ENCODE peak calls at places on chromosomes 4 and X, in four cellular contexts. K is PC-3, O is mesothelial cell of epicardium, G is brain microvascular endothelial cell. I is an unnamed sample.

GRCh38 chr4:145882594-145882993 is 56.0 kb downstream of the ZNF827 start:
- DNase-seq in K (no peak), O (no peak), G (no peak), I (no peak)

GRCh38 chr4:130510661-130511060 is 1414.7 kb downstream of the C4orf33 start:
- DNase-seq in K (no peak), O (no peak), G (no peak), I (no peak)

GRCh38 chr4:143653031-143653430 is 47.4 kb downstream of the FREM3 start:
- DNase-seq in K (no peak), O (no peak), G (peak), I (no peak)

GRCh38 chr4:52983563-52984303 is 121.6 kb downstream of the RASL11B start:
- DNase-seq in K (peak), O (no peak), G (peak), I (no peak)

GRCh38 chr4:140186651-140187315 is 32.8 kb upstream of the MAML3 start:
- DNase-seq in K (peak), O (no peak), G (peak), I (no peak)

GRCh38 chr4:88335092-88335665 is 43.5 kb upstream of the HERC6 start:
- DNase-seq in K (peak), O (no peak), G (peak), I (no peak)

GRCh38 chr4:175705407-175705806 is 106.7 kb downstream of the GPM6A start:
- DNase-seq in K (no peak), O (no peak), G (peak), I (no peak)

GRCh38 chr4:177185151-177185550 is 124.5 kb upstream of the NEIL3 start:
- DNase-seq in K (no peak), O (no peak), G (no peak), I (no peak)

GRCh38 chrX:111244238-111244750 is 26.0 kb downstream of the CAPN6 start:
- DNase-seq in K (peak), O (no peak), G (peak), I (peak)

GRCh38 chr4:119016636-119017035 is 119.0 kb upstream of the MYOZ2 start:
- DNase-seq in K (no peak), O (no peak), G (no peak), I (peak)

GRCh38 chrX:1159515-1159914 is 52.9 kb downstream of the CRLF2 start:
- DNase-seq in K (no peak), O (no peak), G (no peak), I (no peak)

GRCh38 chr4:155854597-155855226 is 11.4 kb downstream of the ASIC5 start:
- DNase-seq in K (no peak), O (no peak), G (peak), I (no peak)

GRCh38 chr4:77430847-77431246 is 174.8 kb upstream of the CXCL13 start:
- DNase-seq in K (no peak), O (no peak), G (no peak), I (no peak)

GRCh38 chr4:6472387-6473263 is at the start of gene PPP2R2C:
- DNase-seq in K (peak), O (no peak), G (no peak), I (no peak)

GRCh38 chr4:86990510-86990909 is 55.7 kb downstream of the AFF1 start:
- DNase-seq in K (no peak), O (no peak), G (no peak), I (no peak)

GRCh38 chr4:149498246-149498645 is 317.4 kb downstream of the IQCM start:
- DNase-seq in K (no peak), O (no peak), G (no peak), I (no peak)

GRCh38 chr4:1572521-1572920 is 111.6 kb downstream of the FAM53A start:
- DNase-seq in K (no peak), O (no peak), G (no peak), I (no peak)

GRCh38 chrX:150456466-150456865 is 93.3 kb downstream of the MAMLD1 start:
- DNase-seq in K (peak), O (no peak), G (no peak), I (no peak)

GRCh38 chrX:110847334-110847733 is 51.7 kb upstream of the CHRDL1 start:
- DNase-seq in K (peak), O (no peak), G (peak), I (peak)

GRCh38 chrX:39689374-39690104 is 408.2 kb downstream of the BCOR start:
- DNase-seq in K (no peak), O (no peak), G (no peak), I (no peak)

GRCh38 chr4:74092957-74093356 is 6.0 kb downstream of the CXCL2 start:
- DNase-seq in K (peak), O (no peak), G (no peak), I (no peak)

GRCh38 chr4:32700838-32701237 is 1980.7 kb downstream of the PCDH7 start:
- DNase-seq in K (no peak), O (no peak), G (no peak), I (no peak)

GRCh38 chrX:123184199-123184857 is at the start of gene GRIA3:
- DNase-seq in K (no peak), O (no peak), G (no peak), I (peak)

GRCh38 chrX:123188081-123188480 is 4.0 kb downstream of the GRIA3 start:
- DNase-seq in K (no peak), O (no peak), G (no peak), I (no peak)

GRCh38 chr4:6066191-6066590 is 48.0 kb upstream of the C4orf50 start:
- DNase-seq in K (no peak), O (no peak), G (no peak), I (no peak)

DNA sequence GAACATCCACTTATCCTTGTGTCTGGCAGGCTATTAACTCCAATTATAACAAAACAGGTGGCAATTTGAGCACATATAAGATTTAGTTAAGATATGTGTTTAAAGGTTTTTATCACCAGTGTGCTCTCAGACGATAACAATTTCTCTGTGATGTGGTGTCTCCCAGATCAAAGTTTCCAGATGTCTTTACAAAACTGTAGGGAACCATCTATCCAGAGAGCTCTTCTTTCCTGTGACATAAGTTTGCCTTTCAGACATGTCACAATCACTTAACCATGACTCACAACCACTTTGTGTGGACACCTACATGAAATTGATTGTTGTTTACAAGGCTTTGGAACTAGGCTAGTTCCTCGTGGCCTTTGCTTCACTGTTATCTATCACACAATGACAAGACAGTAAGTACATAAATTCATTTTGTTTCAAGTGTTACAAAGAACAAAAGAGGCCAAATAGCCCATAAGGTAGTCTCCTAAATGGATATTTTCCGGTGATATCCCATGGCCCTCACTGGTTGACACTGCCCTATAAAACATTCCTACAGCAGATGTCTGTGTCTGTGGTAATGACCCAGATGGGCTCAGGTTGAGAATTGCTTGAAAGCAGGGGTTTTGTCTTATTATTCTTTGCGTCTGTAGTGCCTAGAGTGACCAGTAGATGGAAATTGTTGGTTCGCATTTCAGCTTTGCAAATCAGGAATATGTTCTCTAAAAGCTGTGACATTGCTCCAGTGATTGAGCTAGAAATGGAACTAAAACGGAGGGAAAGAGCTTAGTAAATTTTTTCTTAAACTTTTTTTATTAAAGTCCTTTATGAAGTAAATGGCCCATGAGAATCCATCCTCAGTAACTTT is 297.8 kb upstream of the FAM241A start:
- DNase-seq in K (peak), O (no peak), G (no peak), I (no peak)
- TF ChIP-seq CTCF in K (peak), O (peak), G (peak), I (peak)

GRCh38 chrX:7068939-7069367 is 78.6 kb upstream of the STS start:
- DNase-seq in K (no peak), O (no peak), G (peak), I (no peak)
- TF ChIP-seq CTCF in K (peak), O (no peak), G (peak), I (peak)

GRCh38 chrX:24294619-24295018 is 19.2 kb downstream of the SUPT20HL2 start:
- DNase-seq in K (peak), O (no peak), G (peak), I (no peak)

GRCh38 chrX:24298191-24298590 is 15.7 kb downstream of the SUPT20HL2 start:
- DNase-seq in K (peak), O (no peak), G (no peak), I (no peak)

GRCh38 chrX:24292358-24292757 is 21.5 kb downstream of the SUPT20HL2 start:
- DNase-seq in K (no peak), O (no peak), G (no peak), I (no peak)

GRCh38 chrX:24293412-24293811 is 20.5 kb downstream of the SUPT20HL2 start:
- DNase-seq in K (no peak), O (no peak), G (no peak), I (no peak)
- TF ChIP-seq CTCF in K (no peak), O (no peak), G (no peak), I (no peak)

GRCh38 chr4:3765271-3766206 is 646 bp upstream of the ADRA2C start:
- DNase-seq in K (peak), O (peak), G (peak), I (no peak)
- TF ChIP-seq CTCF in K (no peak), O (no peak), G (no peak), I (no peak)

DNA sequence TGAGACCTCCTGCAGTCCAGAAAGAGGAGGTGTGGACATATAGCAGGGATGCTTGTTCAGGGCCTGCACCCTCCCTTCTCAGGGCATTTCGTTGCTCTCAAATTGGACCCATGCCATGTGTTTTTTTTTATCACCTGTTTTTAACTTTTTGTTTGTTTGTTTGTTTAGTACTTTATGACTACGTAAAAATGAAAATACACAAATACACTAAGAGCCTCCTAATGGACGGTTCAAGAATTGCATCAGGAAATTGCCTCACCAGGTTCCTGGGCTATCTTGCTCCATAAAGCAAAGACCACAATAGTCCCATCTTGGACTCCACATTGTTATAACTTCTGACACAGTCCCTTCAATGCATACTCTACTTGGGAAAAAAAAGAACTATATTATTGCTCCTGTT is 1685.9 kb upstream of the TENM3 start:
- DNase-seq in K (peak), O (no peak), G (no peak), I (no peak)
- TF ChIP-seq CTCF in K (peak), O (no peak), G (peak), I (no peak)

DNA sequence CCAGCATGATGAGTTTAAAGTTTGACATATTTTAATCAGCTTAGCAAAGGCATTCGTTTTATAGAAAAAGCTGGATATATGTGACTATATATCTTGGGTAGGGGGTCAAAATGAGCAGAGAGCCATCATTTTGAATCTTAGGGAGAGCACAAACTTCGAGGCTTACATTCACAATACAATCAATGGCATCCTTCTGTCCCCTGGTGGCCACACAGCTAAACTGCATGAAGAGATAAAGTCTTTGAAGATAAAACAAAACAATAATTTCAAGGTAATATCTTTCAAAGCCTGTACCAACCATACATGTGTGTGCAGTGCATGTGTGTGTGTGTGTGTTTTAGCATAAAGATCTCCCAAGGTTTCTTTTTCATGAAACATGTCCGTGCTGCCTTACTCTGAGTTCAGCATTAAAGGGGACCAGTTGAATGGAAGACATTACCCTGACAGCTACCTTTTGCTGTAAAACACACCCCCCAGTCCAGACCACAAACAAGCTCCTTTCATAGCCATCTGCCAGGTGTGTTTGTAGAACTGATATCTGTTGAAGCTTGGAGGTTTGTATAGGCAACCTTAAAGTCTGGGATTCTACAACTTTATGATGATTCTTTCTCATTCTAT is 22.0 kb downstream of the DYNLT3 start:
- DNase-seq in K (peak), O (no peak), G (peak), I (no peak)
- TF ChIP-seq CTCF in K (peak), O (peak), G (peak), I (peak)

GRCh38 chrX:27735914-27736313 is 71.9 kb upstream of the MAGEB10 start:
- DNase-seq in K (no peak), O (no peak), G (no peak), I (no peak)

GRCh38 chrX:27746516-27746915 is 61.3 kb upstream of the MAGEB10 start:
- DNase-seq in K (no peak), O (no peak), G (no peak), I (no peak)

DNA sequence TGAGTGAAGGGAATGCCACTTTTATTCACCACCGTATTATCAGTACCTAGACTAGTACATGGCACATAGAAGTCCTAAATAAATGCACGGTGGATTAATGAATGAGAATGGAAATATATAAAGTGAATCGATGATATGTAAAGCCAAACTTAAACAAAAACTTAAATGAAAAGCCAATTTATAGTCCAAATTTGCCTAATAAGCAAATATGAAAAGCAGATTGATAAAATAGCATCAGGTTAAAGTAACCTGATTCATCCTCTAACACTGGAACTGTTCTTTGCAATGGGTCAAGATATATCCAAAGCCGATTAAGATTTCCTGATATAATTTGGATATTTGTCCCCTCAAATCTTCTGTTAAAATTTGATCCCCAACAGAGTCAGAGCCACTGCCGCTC is 66.9 kb upstream of the MAGEB10 start:
- DNase-seq in K (no peak), O (no peak), G (no peak), I (no peak)
- TF ChIP-seq CTCF in K (no peak), O (no peak), G (no peak), I (no peak)

GRCh38 chr4:64539234-64539849 is 130.1 kb upstream of the TECRL start:
- DNase-seq in K (peak), O (no peak), G (peak), I (peak)
- TF ChIP-seq CTCF in K (peak), O (peak), G (peak), I (peak)

GRCh38 chr4:159382875-159383568 is 280.1 kb downstream of the RAPGEF2 start:
- DNase-seq in K (no peak), O (no peak), G (no peak), I (no peak)

GRCh38 chr4:159383569-159383934 is 280.7 kb downstream of the RAPGEF2 start:
- DNase-seq in K (no peak), O (no peak), G (no peak), I (no peak)

GRCh38 chr4:159384017-159384416 is 281.1 kb downstream of the RAPGEF2 start:
- DNase-seq in K (no peak), O (no peak), G (no peak), I (no peak)

GRCh38 chr4:159386620-159387019 is 283.7 kb downstream of the RAPGEF2 start:
- DNase-seq in K (no peak), O (no peak), G (no peak), I (no peak)

DNA sequence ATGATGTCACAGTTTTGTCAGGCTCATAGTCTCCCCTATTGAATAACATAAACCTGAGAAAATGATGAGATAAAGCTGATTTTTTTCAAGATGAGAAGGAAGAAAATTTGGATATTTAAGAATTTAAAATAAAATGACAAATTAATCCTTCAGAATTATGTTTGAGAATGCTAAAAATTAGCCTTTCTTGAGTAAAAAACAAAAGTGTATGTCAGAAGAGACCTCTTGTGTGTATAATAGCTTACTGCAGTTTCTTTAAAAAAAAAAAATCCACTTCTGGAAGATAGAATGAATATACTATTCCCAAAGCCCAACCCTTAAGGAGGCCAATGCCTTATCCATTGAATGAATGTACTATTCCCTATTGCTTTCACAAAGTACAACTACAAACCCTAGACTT is 281.7 kb downstream of the RAPGEF2 start:
- DNase-seq in K (no peak), O (no peak), G (no peak), I (no peak)
- TF ChIP-seq CTCF in K (no peak), O (no peak), G (no peak), I (no peak)

GRCh38 chrX:38435130-38435529 is 82.7 kb downstream of the OTC start:
- DNase-seq in K (no peak), O (no peak), G (no peak), I (no peak)

GRCh38 chrX:38437093-38437492 is 84.7 kb downstream of the OTC start:
- DNase-seq in K (peak), O (no peak), G (peak), I (no peak)

DNA sequence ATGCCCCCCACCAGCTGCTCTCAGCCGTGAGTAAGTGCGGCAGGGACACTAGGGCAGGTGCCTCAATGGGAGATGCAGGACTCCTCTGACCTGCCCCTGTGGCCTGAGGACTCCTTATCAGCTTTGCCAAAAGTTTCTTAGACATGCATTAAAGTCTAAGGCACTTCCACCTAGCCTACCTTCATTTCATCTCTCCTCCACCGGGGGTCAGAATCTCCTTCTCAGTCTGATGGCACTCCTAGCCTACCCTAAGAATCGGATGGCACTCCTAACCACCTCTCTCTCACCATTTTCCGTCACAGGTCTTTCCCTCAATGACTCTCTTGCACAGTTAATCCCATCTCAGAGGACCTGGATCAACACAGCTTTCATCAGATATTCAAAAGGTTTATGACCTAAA is 85.9 kb downstream of the OTC start:
- DNase-seq in K (no peak), O (no peak), G (no peak), I (no peak)
- TF ChIP-seq CTCF in K (no peak), O (no peak), G (no peak), I (no peak)

I was measured in AG09319.